ENCODE peak calls at places on chromosomes 3 and 15, in eight cellular contexts. A is naive thymus-derived CD8-positive, alpha-beta T cell; F is neural crest cell; Y is midbrain; S is iPS-NIHi11; Q is activated T-cell treated with anti-CD3 and anti-CD28 coated beads, Interleukin-2, amount 50 U/mL, for 48 hours; Z is GM12865; K is activated CD8-positive, alpha-beta T cell treated with anti-CD3 and anti-CD28 coated beads, Interleukin-2, amount 10 ng/mL, durations not matched to agents 7 days and 5 days. W is an unnamed sample.

GRCh38 chr3:194251007-194251406 is 100.1 kb downstream of the CPN2 start:
- DNase-seq in A (no peak), F (no peak), Y (no peak), S (no peak), Q (no peak), Z (no peak), K (no peak), W (no peak)

GRCh38 chr15:61195116-61196002 is 33.7 kb downstream of the RORA start:
- DNase-seq in A (no peak), F (peak), Y (no peak), S (peak), Q (peak), Z (peak), K (peak), W (peak)

GRCh38 chr3:128307781-128308469 is 154.6 kb downstream of the EEFSEC start:
- DNase-seq in A (no peak), F (no peak), Y (no peak), S (no peak), Q (peak), Z (no peak), K (peak), W (no peak)

GRCh38 chr3:197748597-197749314 is 927 bp upstream of the FYTTD1 start:
- DNase-seq in A (no peak), F (no peak), Y (no peak), S (no peak), Q (no peak), Z (no peak), K (no peak), W (no peak)

GRCh38 chr3:179000144-179000543 is 71.5 kb downstream of the ZMAT3 start:
- DNase-seq in A (no peak), F (no peak), Y (no peak), S (no peak), Q (no peak), Z (peak), K (no peak), W (no peak)

GRCh38 chr3:193240850-193241706 is at the start of gene PLAAT1:
- DNase-seq in A (no peak), F (peak), Y (peak), S (peak), Q (peak), Z (peak), K (no peak), W (no peak)

GRCh38 chr15:50979041-50979440 is 70.6 kb downstream of the AP4E1 start:
- DNase-seq in A (no peak), F (no peak), Y (no peak), S (no peak), Q (no peak), Z (no peak), K (no peak), W (no peak)

GRCh38 chr3:70179111-70179510 is 133.3 kb downstream of the MDFIC2 start:
- DNase-seq in A (no peak), F (no peak), Y (no peak), S (no peak), Q (no peak), Z (peak), K (no peak), W (no peak)

GRCh38 chr15:85742186-85742751 is 52.5 kb downstream of the KLHL25 start:
- DNase-seq in A (no peak), F (no peak), Y (peak), S (no peak), Q (peak), Z (no peak), K (no peak), W (no peak)

GRCh38 chr3:17047904-17048303 is 163.1 kb downstream of the PLCL2 start:
- DNase-seq in A (no peak), F (no peak), Y (no peak), S (no peak), Q (no peak), Z (peak), K (no peak), W (no peak)

GRCh38 chr3:143526016-143526540 is 322.2 kb downstream of the SLC9A9 start:
- DNase-seq in A (no peak), F (no peak), Y (no peak), S (no peak), Q (no peak), Z (no peak), K (no peak), W (no peak)

GRCh38 chr15:58551764-58552504 is 120.1 kb downstream of the LIPC start:
- DNase-seq in A (no peak), F (no peak), Y (no peak), S (no peak), Q (no peak), Z (peak), K (no peak), W (peak)

W was measured in brain microvascular endothelial cell.